ENCODE peak calls at places on chromosomes 7 and 10, in five cellular contexts. V is transverse colon; C is brain microvascular endothelial cell; D is CD8-positive, alpha-beta memory T cell; H is mucosa of descending colon. S is an unnamed sample.

GRCh38 chr10:71081229-71081560 is 131.2 kb upstream of the UNC5B start:
- DNase-seq in V (no peak), C (no peak), D (no peak), H (no peak), S (no peak)

GRCh38 chr7:121741896-121742295 is 131.1 kb upstream of the PTPRZ1 start:
- DNase-seq in V (no peak), C (no peak), D (no peak), H (no peak), S (no peak)

GRCh38 chr7:4612237-4612636 is 69.9 kb upstream of the FOXK1 start:
- DNase-seq in V (no peak), C (no peak), D (no peak), H (no peak), S (no peak)

GRCh38 chr10:10056958-10057357 is 960.7 kb upstream of the CELF2 start:
- DNase-seq in V (no peak), C (peak), D (no peak), H (no peak), S (no peak)

GRCh38 chr7:80634505-80634904 is 3.9 kb upstream of the CD36 start:
- DNase-seq in V (no peak), C (peak), D (no peak), H (no peak), S (no peak)

GRCh38 chr7:126750207-126750911 is 502.4 kb downstream of the GRM8 start:
- DNase-seq in V (no peak), C (no peak), D (no peak), H (no peak), S (no peak)

GRCh38 chr7:2037301-2037804 is 195.4 kb downstream of the MAD1L1 start:
- DNase-seq in V (no peak), C (no peak), D (peak), H (peak), S (no peak)

GRCh38 chr7:28840515-28841125 is 117.5 kb downstream of the TRIL start:
- DNase-seq in V (no peak), C (peak), D (no peak), H (no peak), S (no peak)

GRCh38 chr10:29254123-29255046 is 34.5 kb upstream of the LYZL1 start:
- DNase-seq in V (no peak), C (peak), D (no peak), H (no peak), S (peak)

GRCh38 chr7:158802535-158803199 is 26.6 kb downstream of the ESYT2 start:
- DNase-seq in V (no peak), C (no peak), D (no peak), H (no peak), S (no peak)

GRCh38 chr10:102242118-102242485 is 790 bp upstream of the PITX3 start:
- DNase-seq in V (no peak), C (no peak), D (no peak), H (no peak), S (no peak)

GRCh38 chr10:127997937-127998336 is 91.0 kb downstream of the PTPRE start:
- DNase-seq in V (no peak), C (peak), D (no peak), H (no peak), S (no peak)

GRCh38 chr7:5396542-5396941 is 27.1 kb downstream of the TNRC18 start:
- DNase-seq in V (peak), C (no peak), D (peak), H (peak), S (peak)

GRCh38 chr7:7761974-7762769 is 43.8 kb upstream of the RPA3 start:
- DNase-seq in V (no peak), C (peak), D (peak), H (no peak), S (no peak)

DNA sequence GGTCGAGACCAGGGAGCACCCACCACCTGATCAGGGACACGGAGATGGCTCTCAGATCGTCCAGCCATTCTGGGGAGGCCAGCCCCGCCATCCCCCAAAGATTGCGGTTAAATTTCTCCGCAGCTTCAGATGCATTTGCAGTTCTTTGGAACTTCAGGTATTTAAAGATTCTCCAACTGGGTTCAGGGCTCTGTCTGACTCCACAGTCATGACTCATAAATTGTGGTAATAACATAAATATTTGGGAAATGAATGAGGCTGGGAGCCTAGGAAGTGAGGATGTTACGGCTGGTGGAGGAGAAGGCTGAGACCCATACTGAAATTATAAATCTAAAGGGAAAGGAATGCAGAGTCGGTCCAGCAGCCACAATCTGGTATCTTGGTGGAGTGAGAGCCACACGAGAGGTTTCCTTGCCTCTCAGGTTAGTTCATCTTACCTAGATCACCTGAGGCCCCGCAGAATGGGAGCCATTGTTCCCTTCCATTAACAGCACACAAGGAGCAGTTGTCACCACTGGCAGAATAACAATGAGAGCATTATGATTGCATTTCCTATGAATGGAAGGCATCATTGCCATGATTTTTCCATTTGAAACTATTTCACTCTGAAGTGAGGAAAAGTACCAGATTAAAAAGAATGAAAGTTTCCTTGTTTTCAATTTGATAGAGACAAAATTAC is 26.7 kb upstream of the DNAJB6 start:
- DNase-seq in V (no peak), C (peak), D (no peak), H (no peak), S (no peak)
- H3K4me3 ChIP-seq in V (no peak), C (no peak), D (no peak), H (no peak), S (no peak)

GRCh38 chr7:156608176-156608478 is 32.4 kb upstream of the RNF32 start:
- DNase-seq in V (no peak), C (no peak), D (no peak), H (no peak), S (no peak)
- H3K4me3 ChIP-seq in V (peak), C (peak), D (no peak), H (no peak), S (no peak)

DNA sequence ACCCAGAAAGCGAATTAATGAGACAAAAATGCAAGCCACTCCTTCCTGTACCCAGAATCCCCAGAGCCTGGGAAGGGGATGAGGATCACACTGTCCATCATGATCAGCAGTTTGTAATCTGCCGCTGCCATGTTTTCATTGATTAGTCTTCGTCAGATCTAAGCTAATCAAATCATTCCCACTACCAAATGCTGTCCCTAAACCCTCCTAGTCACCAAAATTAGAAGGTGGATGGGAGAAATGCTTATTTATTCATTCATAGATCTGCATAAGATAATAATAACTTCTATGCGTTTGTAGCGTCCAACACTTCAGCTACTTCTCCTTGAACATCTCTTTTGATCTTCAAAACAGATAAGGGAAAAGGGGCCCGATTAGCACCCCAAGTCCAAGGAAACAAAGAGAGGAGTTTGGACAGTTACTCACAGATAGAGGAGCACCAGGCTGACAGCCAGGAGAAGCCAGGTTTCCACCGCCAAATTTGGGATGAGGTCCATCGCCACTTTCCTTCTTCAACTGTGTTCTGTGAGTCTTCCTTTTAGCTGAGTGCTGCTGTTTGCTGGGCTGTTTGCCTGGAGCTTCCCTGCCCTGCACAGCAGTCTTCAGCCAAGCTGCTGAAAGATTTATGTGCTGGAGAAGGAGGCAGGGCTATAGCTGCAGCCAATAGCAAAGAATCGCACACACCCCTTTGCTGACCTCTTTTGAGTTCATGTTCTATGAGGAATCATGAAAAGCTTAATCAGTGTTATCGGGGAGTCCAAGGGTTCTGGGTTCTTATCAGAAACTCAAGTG is at the start of gene CYP3A5:
- DNase-seq in V (peak), C (no peak), D (no peak), H (peak), S (no peak)
- H3K4me3 ChIP-seq in V (peak), C (no peak), D (no peak), H (peak), S (no peak)

GRCh38 chr10:125145636-125146035 is 14.7 kb downstream of the CTBP2 start:
- DNase-seq in V (no peak), C (no peak), D (no peak), H (no peak), S (no peak)

GRCh38 chr10:125148021-125148439 is 12.3 kb downstream of the CTBP2 start:
- DNase-seq in V (no peak), C (no peak), D (no peak), H (peak), S (no peak)

GRCh38 chr10:125144693-125145623 is 15.4 kb downstream of the CTBP2 start:
- DNase-seq in V (no peak), C (peak), D (no peak), H (no peak), S (peak)

GRCh38 chr10:125148576-125148975 is 11.8 kb downstream of the CTBP2 start:
- DNase-seq in V (no peak), C (no peak), D (no peak), H (no peak), S (no peak)

GRCh38 chr10:125146791-125147604 is 13.4 kb downstream of the CTBP2 start:
- DNase-seq in V (no peak), C (peak), D (no peak), H (peak), S (peak)
- H3K4me3 ChIP-seq in V (no peak), C (no peak), D (no peak), H (no peak), S (no peak)